ENCODE peak calls at places on chromosomes 3 and 15, in nine cellular contexts. One of them, this sample, is unnamed.

GRCh38 chr3:166986000-166986399 is 394.1 kb downstream of the ZBBX start:
- DNase-seq in cardiac muscle cell: no peak
- DNase-seq in spleen: no peak
- DNase-seq in progenitor cell of endocrine pancreas: no peak
- DNase-seq in WTC11: no peak
- DNase-seq in GM13976: no peak
- DNase-seq in activated B cell treated with CpG ODN at 0.5 μM for 24 hours: no peak
- DNase-seq in Panc1: no peak
- DNase-seq in IMR-90: no peak
- DNase-seq in this sample: no peak

GRCh38 chr3:190865419-190865818 is 2.9 kb upstream of the GMNC start:
- DNase-seq in spleen: no peak
- DNase-seq in Panc1: no peak
- DNase-seq in WTC11: no peak
- DNase-seq in IMR-90: no peak
- DNase-seq in activated B cell treated with CpG ODN at 0.5 μM for 24 hours: no peak
- DNase-seq in cardiac muscle cell: no peak
- DNase-seq in progenitor cell of endocrine pancreas: no peak
- DNase-seq in GM13976: no peak
- DNase-seq in this sample: no peak

GRCh38 chr3:190513409-190514162 is at the start of gene IL1RAP:
- DNase-seq in WTC11: peak; percentile 80
- DNase-seq in activated B cell treated with CpG ODN at 0.5 μM for 24 hours: peak; percentile 83
- DNase-seq in Panc1: peak; percentile 64
- DNase-seq in spleen: peak; percentile 99
- DNase-seq in IMR-90: peak; percentile 88
- DNase-seq in progenitor cell of endocrine pancreas: peak; percentile 77
- DNase-seq in GM13976: peak; percentile 94
- DNase-seq in cardiac muscle cell: peak; percentile 96
- DNase-seq in this sample: peak; percentile 98

GRCh38 chr3:62373714-62374333 is 474 bp upstream of the FEZF2 start:
- DNase-seq in Panc1: no peak
- DNase-seq in IMR-90: no peak
- DNase-seq in cardiac muscle cell: no peak
- DNase-seq in spleen: no peak
- DNase-seq in GM13976: no peak
- DNase-seq in activated B cell treated with CpG ODN at 0.5 μM for 24 hours: no peak
- DNase-seq in progenitor cell of endocrine pancreas: no peak
- DNase-seq in WTC11: peak; percentile 17
- DNase-seq in this sample: no peak

GRCh38 chr3:64667887-64668581 is 19.8 kb downstream of the ADAMTS9 start:
- DNase-seq in WTC11: no peak
- DNase-seq in activated B cell treated with CpG ODN at 0.5 μM for 24 hours: no peak
- DNase-seq in Panc1: no peak
- DNase-seq in cardiac muscle cell: no peak
- DNase-seq in spleen: no peak
- DNase-seq in IMR-90: no peak
- DNase-seq in GM13976: no peak
- DNase-seq in progenitor cell of endocrine pancreas: no peak
- DNase-seq in this sample: peak; percentile 29

GRCh38 chr15:31977812-31978662 is 52.3 kb upstream of the CHRNA7 start:
- DNase-seq in spleen: peak; percentile 85
- DNase-seq in Panc1: peak; percentile 17
- DNase-seq in WTC11: peak; percentile 88
- DNase-seq in progenitor cell of endocrine pancreas: peak; percentile 69
- DNase-seq in cardiac muscle cell: peak; percentile 44
- DNase-seq in GM13976: peak; percentile 72
- DNase-seq in activated B cell treated with CpG ODN at 0.5 μM for 24 hours: no peak
- DNase-seq in IMR-90: peak; percentile 14
- DNase-seq in this sample: peak; percentile 55

GRCh38 chr3:62553811-62554210 is 180.5 kb upstream of the FEZF2 start:
- DNase-seq in activated B cell treated with CpG ODN at 0.5 μM for 24 hours: no peak
- DNase-seq in WTC11: no peak
- DNase-seq in cardiac muscle cell: no peak
- DNase-seq in spleen: no peak
- DNase-seq in progenitor cell of endocrine pancreas: no peak
- DNase-seq in IMR-90: no peak
- DNase-seq in GM13976: no peak
- DNase-seq in Panc1: no peak
- DNase-seq in this sample: no peak

GRCh38 chr3:61612211-61612995 is 51.0 kb downstream of the PTPRG start:
- DNase-seq in activated B cell treated with CpG ODN at 0.5 μM for 24 hours: no peak
- DNase-seq in WTC11: no peak
- DNase-seq in progenitor cell of endocrine pancreas: no peak
- DNase-seq in spleen: no peak
- DNase-seq in cardiac muscle cell: no peak
- DNase-seq in GM13976: no peak
- DNase-seq in IMR-90: peak; percentile 43
- DNase-seq in Panc1: no peak
- DNase-seq in this sample: no peak

GRCh38 chr3:4656059-4656458 is 162.9 kb downstream of the ITPR1 start:
- DNase-seq in cardiac muscle cell: peak; percentile 84
- DNase-seq in spleen: peak; percentile 70
- DNase-seq in GM13976: no peak
- DNase-seq in progenitor cell of endocrine pancreas: peak; percentile 58
- DNase-seq in IMR-90: peak; percentile 75
- DNase-seq in WTC11: peak; percentile 76
- DNase-seq in activated B cell treated with CpG ODN at 0.5 μM for 24 hours: no peak
- DNase-seq in Panc1: no peak
- DNase-seq in this sample: peak; percentile 72

GRCh38 chr3:144221771-144222170 is 250.1 kb downstream of the DIPK2A start:
- DNase-seq in activated B cell treated with CpG ODN at 0.5 μM for 24 hours: no peak
- DNase-seq in GM13976: no peak
- DNase-seq in spleen: no peak
- DNase-seq in WTC11: peak; percentile 17
- DNase-seq in Panc1: no peak
- DNase-seq in IMR-90: no peak
- DNase-seq in progenitor cell of endocrine pancreas: no peak
- DNase-seq in cardiac muscle cell: no peak
- DNase-seq in this sample: no peak

GRCh38 chr15:57403532-57403931 is 27.2 kb downstream of the CGNL1 start:
- DNase-seq in WTC11: no peak
- DNase-seq in activated B cell treated with CpG ODN at 0.5 μM for 24 hours: no peak
- DNase-seq in GM13976: no peak
- DNase-seq in Panc1: no peak
- DNase-seq in IMR-90: no peak
- DNase-seq in spleen: no peak
- DNase-seq in progenitor cell of endocrine pancreas: no peak
- DNase-seq in cardiac muscle cell: no peak
- DNase-seq in this sample: no peak

GRCh38 chr3:133868166-133868565 is 27.5 kb downstream of the RAB6B start:
- DNase-seq in cardiac muscle cell: no peak
- DNase-seq in GM13976: no peak
- DNase-seq in spleen: no peak
- DNase-seq in activated B cell treated with CpG ODN at 0.5 μM for 24 hours: no peak
- DNase-seq in progenitor cell of endocrine pancreas: no peak
- DNase-seq in IMR-90: no peak
- DNase-seq in WTC11: no peak
- DNase-seq in Panc1: no peak
- DNase-seq in this sample: no peak

GRCh38 chr3:86708908-86709307 is 282.0 kb downstream of the VGLL3 start:
- DNase-seq in WTC11: peak; percentile 31
- DNase-seq in IMR-90: no peak
- DNase-seq in cardiac muscle cell: no peak
- DNase-seq in activated B cell treated with CpG ODN at 0.5 μM for 24 hours: no peak
- DNase-seq in Panc1: no peak
- DNase-seq in progenitor cell of endocrine pancreas: no peak
- DNase-seq in GM13976: no peak
- DNase-seq in spleen: no peak
- DNase-seq in this sample: no peak

GRCh38 chr15:56857828-56858227 is 60.6 kb upstream of the TCF12 start:
- DNase-seq in activated B cell treated with CpG ODN at 0.5 μM for 24 hours: no peak
- DNase-seq in GM13976: no peak
- DNase-seq in spleen: no peak
- DNase-seq in cardiac muscle cell: no peak
- DNase-seq in IMR-90: no peak
- DNase-seq in progenitor cell of endocrine pancreas: no peak
- DNase-seq in WTC11: no peak
- DNase-seq in Panc1: no peak
- DNase-seq in this sample: no peak

DNA sequence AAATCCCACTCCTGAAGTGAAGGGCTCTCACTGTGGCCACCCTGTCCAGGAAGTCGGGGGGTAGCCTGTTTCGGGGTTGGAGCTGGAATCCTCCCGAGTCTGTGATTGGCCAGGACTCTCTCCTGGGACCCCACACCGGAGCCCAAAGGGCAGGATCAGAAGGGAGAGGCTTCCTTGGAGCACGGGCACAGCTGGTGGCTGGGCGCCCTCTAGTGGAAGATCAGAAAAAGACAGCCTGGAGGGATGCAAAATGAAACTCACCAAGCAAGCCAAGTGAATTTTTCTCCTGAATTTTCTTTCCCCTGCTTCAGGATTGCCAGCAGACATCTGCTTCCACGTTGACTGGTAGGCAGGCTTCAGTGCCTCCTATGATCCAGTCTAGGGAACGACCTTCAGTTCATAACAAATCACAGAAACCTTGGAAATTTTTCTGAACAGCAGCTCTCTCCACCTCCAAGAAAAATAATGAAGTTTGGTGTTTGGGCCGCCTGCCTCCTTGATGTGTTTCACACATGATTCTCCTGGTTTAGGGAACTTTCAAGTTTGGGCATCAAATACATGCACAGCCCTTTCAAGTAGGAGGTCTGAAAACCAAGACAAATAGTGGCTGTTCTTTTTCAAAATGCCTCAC is 224.7 kb downstream of the VPS13C start:
- DNase-seq in spleen: no peak
- DNase-seq in WTC11: peak; percentile 81
- DNase-seq in cardiac muscle cell: peak; percentile 71
- DNase-seq in progenitor cell of endocrine pancreas: peak; percentile 62
- DNase-seq in IMR-90: peak; percentile 48
- DNase-seq in Panc1: peak; percentile 43
- DNase-seq in activated B cell treated with CpG ODN at 0.5 μM for 24 hours: peak; percentile 40
- DNase-seq in GM13976: peak; percentile 80
- DNase-seq in this sample: peak; percentile 83
- TF ChIP-seq CTCF in spleen: peak; percentile 34
- TF ChIP-seq CTCF in WTC11: peak; percentile 97
- TF ChIP-seq CTCF in cardiac muscle cell: peak; percentile 98
- TF ChIP-seq CTCF in progenitor cell of endocrine pancreas: peak; percentile 96
- TF ChIP-seq CTCF in IMR-90: peak; percentile 85
- TF ChIP-seq CTCF in Panc1: peak; percentile 98
- TF ChIP-seq CTCF in activated B cell treated with CpG ODN at 0.5 μM for 24 hours: no peak
- TF ChIP-seq CTCF in GM13976: peak; percentile 92
- TF ChIP-seq CTCF in this sample: peak; percentile 97

GRCh38 chr15:98174286-98174685 is 213.8 kb downstream of the ARRDC4 start:
- DNase-seq in WTC11: no peak
- DNase-seq in spleen: no peak
- DNase-seq in progenitor cell of endocrine pancreas: no peak
- DNase-seq in Panc1: no peak
- DNase-seq in IMR-90: no peak
- DNase-seq in cardiac muscle cell: no peak
- DNase-seq in activated B cell treated with CpG ODN at 0.5 μM for 24 hours: no peak
- DNase-seq in GM13976: no peak
- DNase-seq in this sample: no peak
- TF ChIP-seq CTCF in WTC11: no peak
- TF ChIP-seq CTCF in spleen: no peak
- TF ChIP-seq CTCF in progenitor cell of endocrine pancreas: no peak
- TF ChIP-seq CTCF in Panc1: no peak
- TF ChIP-seq CTCF in IMR-90: no peak
- TF ChIP-seq CTCF in cardiac muscle cell: no peak
- TF ChIP-seq CTCF in activated B cell treated with CpG ODN at 0.5 μM for 24 hours: no peak
- TF ChIP-seq CTCF in GM13976: no peak
- TF ChIP-seq CTCF in this sample: no peak

DNA sequence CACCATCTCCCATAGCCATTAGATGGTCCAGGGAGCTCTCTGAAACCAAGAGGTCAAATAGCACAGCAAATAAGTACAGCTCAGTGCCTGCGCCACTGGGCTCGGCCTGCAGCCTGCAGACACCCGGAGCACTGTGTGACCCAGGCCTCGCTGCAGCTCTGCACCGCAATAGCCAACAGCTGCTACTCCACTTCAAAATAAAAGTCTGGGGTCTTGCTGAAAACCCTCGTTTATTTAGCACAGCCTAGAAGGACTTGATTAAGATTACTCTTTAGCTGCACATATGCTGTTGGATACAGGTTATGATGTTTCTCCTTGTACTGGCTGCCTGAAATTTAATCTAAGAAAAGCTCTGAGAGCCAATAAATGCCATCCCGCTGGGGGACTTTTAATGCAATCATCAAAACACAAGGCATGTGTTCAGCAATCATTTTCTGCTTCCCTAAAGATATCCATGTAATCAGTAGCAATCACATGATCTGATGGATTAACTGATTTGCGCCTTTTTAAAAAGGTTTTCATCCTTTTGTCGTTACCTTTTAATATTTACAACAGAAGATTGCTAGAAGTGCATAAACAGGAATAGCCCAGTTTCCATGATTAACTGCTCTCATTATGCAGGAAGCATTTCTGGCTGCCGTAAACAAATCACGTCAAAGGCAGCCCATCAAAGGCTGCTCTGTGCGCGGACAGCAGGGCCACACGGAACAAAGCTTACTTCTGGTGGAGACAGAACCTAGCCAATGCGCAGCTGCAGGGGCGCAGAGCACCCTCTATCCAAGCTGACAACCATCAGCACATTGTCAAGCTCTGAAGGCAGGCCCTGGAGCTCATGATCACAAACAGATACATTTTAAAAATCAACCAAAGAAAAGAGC is 58.8 kb downstream of the CLASP2 start:
- DNase-seq in spleen: peak; percentile 87
- DNase-seq in IMR-90: peak; percentile 88
- DNase-seq in progenitor cell of endocrine pancreas: no peak
- DNase-seq in GM13976: peak; percentile 58
- DNase-seq in activated B cell treated with CpG ODN at 0.5 μM for 24 hours: no peak
- DNase-seq in cardiac muscle cell: peak; percentile 81
- DNase-seq in Panc1: no peak
- DNase-seq in WTC11: peak; percentile 62
- DNase-seq in this sample: peak; percentile 42
- TF ChIP-seq CTCF in spleen: no peak
- TF ChIP-seq CTCF in IMR-90: no peak
- TF ChIP-seq CTCF in progenitor cell of endocrine pancreas: no peak
- TF ChIP-seq CTCF in GM13976: no peak
- TF ChIP-seq CTCF in activated B cell treated with CpG ODN at 0.5 μM for 24 hours: no peak
- TF ChIP-seq CTCF in cardiac muscle cell: no peak
- TF ChIP-seq CTCF in Panc1: no peak
- TF ChIP-seq CTCF in WTC11: no peak
- TF ChIP-seq CTCF in this sample: no peak

GRCh38 chr3:37014620-37015019 is 21.3 kb downstream of the MLH1 start:
- DNase-seq in cardiac muscle cell: no peak
- DNase-seq in progenitor cell of endocrine pancreas: no peak
- DNase-seq in Panc1: no peak
- DNase-seq in WTC11: no peak
- DNase-seq in spleen: no peak
- DNase-seq in IMR-90: no peak
- DNase-seq in activated B cell treated with CpG ODN at 0.5 μM for 24 hours: no peak
- DNase-seq in GM13976: no peak
- DNase-seq in this sample: no peak

GRCh38 chr3:37017683-37018082 is 24.4 kb downstream of the MLH1 start:
- DNase-seq in Panc1: no peak
- DNase-seq in progenitor cell of endocrine pancreas: no peak
- DNase-seq in WTC11: no peak
- DNase-seq in activated B cell treated with CpG ODN at 0.5 μM for 24 hours: no peak
- DNase-seq in GM13976: no peak
- DNase-seq in spleen: no peak
- DNase-seq in cardiac muscle cell: no peak
- DNase-seq in IMR-90: no peak
- DNase-seq in this sample: no peak

GRCh38 chr3:37015631-37016030 is 22.3 kb downstream of the MLH1 start:
- DNase-seq in spleen: no peak
- DNase-seq in activated B cell treated with CpG ODN at 0.5 μM for 24 hours: no peak
- DNase-seq in WTC11: no peak
- DNase-seq in cardiac muscle cell: no peak
- DNase-seq in GM13976: no peak
- DNase-seq in progenitor cell of endocrine pancreas: no peak
- DNase-seq in Panc1: no peak
- DNase-seq in IMR-90: no peak
- DNase-seq in this sample: no peak

GRCh38 chr3:37016903-37017302 is 23.6 kb downstream of the MLH1 start:
- DNase-seq in spleen: no peak
- DNase-seq in IMR-90: no peak
- DNase-seq in cardiac muscle cell: no peak
- DNase-seq in progenitor cell of endocrine pancreas: no peak
- DNase-seq in Panc1: no peak
- DNase-seq in WTC11: no peak
- DNase-seq in GM13976: no peak
- DNase-seq in activated B cell treated with CpG ODN at 0.5 μM for 24 hours: no peak
- DNase-seq in this sample: no peak
- TF ChIP-seq CTCF in spleen: no peak
- TF ChIP-seq CTCF in IMR-90: no peak
- TF ChIP-seq CTCF in cardiac muscle cell: no peak
- TF ChIP-seq CTCF in progenitor cell of endocrine pancreas: no peak
- TF ChIP-seq CTCF in Panc1: no peak
- TF ChIP-seq CTCF in WTC11: no peak
- TF ChIP-seq CTCF in GM13976: no peak
- TF ChIP-seq CTCF in activated B cell treated with CpG ODN at 0.5 μM for 24 hours: no peak
- TF ChIP-seq CTCF in this sample: no peak